ENCODE peak calls at places on chromosomes 6 and 20, in seven cellular contexts. Y is left ventricle myocardium inferior; K is RWPE2; H is K562; S is psoas muscle; E is naive thymus-derived CD4-positive, alpha-beta T cell; B is H7. Q is an unnamed sample. For H3K27me3, the result is how much of the 10 kb centered on the place peaks cover.

GRCh38 chr20:3753098-3753497 is 14.5 kb downstream of the ADISSP start:
- DNase-seq in Y (no peak), K (no peak), H (peak), S (no peak), E (peak), B (peak), Q (peak)

GRCh38 chr6:127520061-127520460 is 926 bp upstream of the MTCL3 start:
- DNase-seq in Y (no peak), K (no peak), H (no peak), S (no peak), E (no peak), B (no peak), Q (peak)

GRCh38 chr6:37693546-37694250 is 4.0 kb downstream of the MDGA1 start:
- DNase-seq in Y (no peak), K (no peak), H (no peak), S (no peak), E (no peak), B (no peak), Q (no peak)

GRCh38 chr20:381581-382290 is 1.2 kb downstream of the TRIB3 start:
- DNase-seq in Y (peak), K (peak), H (peak), S (peak), E (peak), B (peak), Q (peak)

GRCh38 chr6:53813801-53814200 is 19.0 kb downstream of the LRRC1 start:
- DNase-seq in Y (no peak), K (no peak), H (no peak), S (no peak), E (no peak), B (no peak), Q (no peak)

GRCh38 chr6:31898200-31899011 is 908 bp upstream of the EHMT2 start:
- DNase-seq in Y (no peak), K (no peak), H (no peak), S (no peak), E (peak), B (peak), Q (peak)

GRCh38 chr6:5761370-5761769 is 245.4 kb downstream of the NRN1 start:
- DNase-seq in Y (no peak), K (no peak), H (no peak), S (no peak), E (no peak), B (no peak), Q (no peak)

GRCh38 chr6:3088446-3088845 is 20.2 kb downstream of the RIPK1 start:
- DNase-seq in Y (no peak), K (no peak), H (no peak), S (peak), E (no peak), B (no peak), Q (no peak)

GRCh38 chr6:121633309-121633708 is 197.9 kb downstream of the GJA1 start:
- DNase-seq in Y (no peak), K (no peak), H (no peak), S (no peak), E (no peak), B (no peak), Q (no peak)

GRCh38 chr20:47607208-47607613 is 105.5 kb downstream of the NCOA3 start:
- DNase-seq in Y (no peak), K (no peak), H (peak), S (no peak), E (no peak), B (no peak), Q (no peak)

GRCh38 chr6:52132326-52132725 is 44.9 kb upstream of the PKHD1 start:
- DNase-seq in Y (no peak), K (no peak), H (no peak), S (no peak), E (no peak), B (no peak), Q (no peak)

GRCh38 chr6:53616450-53617357 is 48.9 kb downstream of the KLHL31 start:
- DNase-seq in Y (no peak), K (no peak), H (no peak), S (no peak), E (no peak), B (no peak), Q (no peak)

GRCh38 chr6:152295346-152295745 is 341.8 kb downstream of the SYNE1 start:
- DNase-seq in Y (no peak), K (no peak), H (no peak), S (no peak), E (no peak), B (no peak), Q (no peak)

GRCh38 chr6:150334790-150335783 is 33.7 kb upstream of the IYD start:
- DNase-seq in Y (no peak), K (no peak), H (peak), S (no peak), E (no peak), B (peak), Q (peak)

GRCh38 chr6:112877134-112878100 is 530.3 kb downstream of the RFPL4B start:
- DNase-seq in Y (no peak), K (no peak), H (no peak), S (no peak), E (no peak), B (no peak), Q (peak)

GRCh38 chr6:4010035-4010434 is 68.9 kb downstream of the FAM217A start:
- DNase-seq in Y (no peak), K (no peak), H (no peak), S (no peak), E (no peak), B (no peak), Q (no peak)

GRCh38 chr20:4661191-4661590 is 60.5 kb upstream of the PRND start:
- DNase-seq in Y (no peak), K (no peak), H (peak), S (no peak), E (peak), B (no peak), Q (no peak)

GRCh38 chr6:105178110-105178509 is 1.7 kb downstream of the POPDC3 start:
- DNase-seq in Y (no peak), K (no peak), H (no peak), S (no peak), E (no peak), B (no peak), Q (no peak)

GRCh38 chr6:130993292-130993765 is 69.7 kb downstream of the EPB41L2 start:
- DNase-seq in Y (no peak), K (no peak), H (peak), S (peak), E (no peak), B (no peak), Q (no peak)

GRCh38 chr20:2353231-2353630 is 27.5 kb upstream of the TGM6 start:
- DNase-seq in Y (no peak), K (no peak), H (no peak), S (no peak), E (no peak), B (no peak), Q (no peak)

GRCh38 chr6:35248300-35248699 is 11.2 kb upstream of the ZNF76 start:
- DNase-seq in Y (no peak), K (no peak), H (no peak), S (no peak), E (no peak), B (no peak), Q (no peak)

GRCh38 chr6:90973158-90973557 is 386.3 kb upstream of the MAP3K7 start:
- DNase-seq in Y (no peak), K (no peak), H (no peak), S (no peak), E (no peak), B (no peak), Q (no peak)

GRCh38 chr6:168265394-168265793 is 54.2 kb downstream of the DACT2 start:
- DNase-seq in Y (no peak), K (no peak), H (no peak), S (no peak), E (no peak), B (no peak), Q (no peak)

GRCh38 chr6:168261234-168261633 is 58.3 kb downstream of the DACT2 start:
- DNase-seq in Y (no peak), K (no peak), H (no peak), S (no peak), E (no peak), B (no peak), Q (no peak)

GRCh38 chr6:168265827-168266815 is 53.5 kb downstream of the DACT2 start:
- DNase-seq in Y (no peak), K (no peak), H (no peak), S (no peak), E (no peak), B (peak), Q (no peak)

GRCh38 chr6:168264593-168265335 is 54.8 kb downstream of the DACT2 start:
- DNase-seq in Y (no peak), K (no peak), H (no peak), S (no peak), E (no peak), B (no peak), Q (peak)

DNA sequence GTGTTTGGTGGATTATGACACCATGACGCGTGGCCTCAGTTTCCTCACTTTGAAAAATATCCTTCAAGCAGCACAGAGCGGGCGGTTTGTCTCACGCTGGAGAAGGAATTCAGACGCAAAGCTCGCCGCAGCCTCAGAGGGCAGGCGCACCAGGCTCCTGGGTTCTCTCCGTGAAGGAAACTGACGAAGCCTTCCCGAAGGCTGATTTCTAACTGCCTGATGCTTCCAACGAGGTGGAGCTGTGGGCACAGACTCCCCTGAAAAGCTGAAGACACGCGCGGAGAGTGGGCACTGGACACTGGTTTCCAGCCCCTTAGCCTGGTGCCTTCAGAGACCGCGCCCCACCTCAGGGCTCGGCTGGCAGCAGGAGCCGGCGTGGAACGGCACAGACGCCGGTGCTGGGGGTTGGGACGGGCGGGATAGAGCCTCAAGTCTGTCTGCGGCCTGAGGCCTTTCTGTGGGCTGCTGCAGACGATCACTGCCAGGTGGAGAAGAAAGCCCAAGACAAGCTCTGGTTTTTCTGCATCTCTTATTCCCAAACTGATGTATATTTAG is 56.1 kb downstream of the DACT2 start:
- DNase-seq in Y (no peak), K (no peak), H (no peak), S (no peak), E (no peak), B (no peak), Q (no peak)
- H3K27me3 ChIP-seq in Y (half or more), K (under half), H (half or more), S (under half), E (under half), B (under half), Q (under half)

DNA sequence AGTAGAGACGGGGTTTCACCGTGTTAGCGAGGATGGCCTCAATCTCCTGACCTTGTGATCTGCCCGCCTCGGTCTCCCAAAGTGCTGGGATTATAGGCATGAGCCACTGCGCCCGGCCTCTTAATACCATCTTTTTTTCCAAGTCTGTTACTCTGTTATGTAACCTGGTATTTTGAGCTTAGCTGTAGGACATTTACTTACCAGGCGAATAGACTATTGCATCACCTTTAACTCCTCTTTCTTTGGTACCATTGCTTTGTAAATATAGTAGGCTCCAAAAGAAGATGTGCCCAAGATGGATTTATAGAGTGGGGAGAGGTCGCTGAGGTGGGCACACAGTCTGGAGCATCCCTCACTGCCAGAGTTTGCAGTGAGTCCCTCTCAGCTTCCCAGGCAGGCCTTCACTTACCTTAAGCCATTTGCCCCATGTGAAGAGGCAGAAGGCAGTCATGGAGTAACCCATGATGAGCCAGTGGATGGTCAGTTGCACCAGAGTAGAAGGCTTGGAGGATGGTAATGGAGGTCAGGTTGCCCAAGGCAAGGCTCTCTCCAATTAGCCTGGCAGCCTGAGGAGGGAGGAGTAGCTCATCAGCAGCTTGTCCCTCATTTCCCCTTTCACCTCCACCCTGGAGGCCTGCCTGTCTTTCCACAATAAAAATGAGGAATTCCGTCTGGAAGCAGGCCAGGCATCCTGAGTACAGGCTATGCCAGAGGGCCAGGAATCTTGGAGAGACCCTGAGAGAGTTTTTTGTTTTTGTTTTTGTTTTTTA is 9.6 kb downstream of the TIAM2 start:
- DNase-seq in Y (no peak), K (no peak), H (no peak), S (no peak), E (no peak), B (no peak), Q (no peak)
- H3K27me3 ChIP-seq in Y (under half), K (under half), H (half or more), S (under half), E (under half), B (under half), Q (under half)

GRCh38 chr6:10276106-10276505 is 138.8 kb downstream of the TFAP2A start:
- DNase-seq in Y (no peak), K (no peak), H (no peak), S (no peak), E (no peak), B (no peak), Q (no peak)

GRCh38 chr6:10276888-10277287 is 138.0 kb downstream of the TFAP2A start:
- DNase-seq in Y (no peak), K (no peak), H (no peak), S (no peak), E (no peak), B (no peak), Q (no peak)

GRCh38 chr6:10278786-10279185 is 136.1 kb downstream of the TFAP2A start:
- DNase-seq in Y (no peak), K (no peak), H (no peak), S (no peak), E (no peak), B (no peak), Q (no peak)
- H3K27me3 ChIP-seq in Y (under half), K (under half), H (under half), S (under half), E (under half), B (under half), Q (under half)

GRCh38 chr6:158611600-158612041 is 32.9 kb downstream of the DYNLT1 start:
- DNase-seq in Y (no peak), K (no peak), H (no peak), S (no peak), E (no peak), B (peak), Q (peak)
- H3K27me3 ChIP-seq in Y (under half), K (under half), H (under half), S (under half), E (under half), B (under half), Q (under half)

DNA sequence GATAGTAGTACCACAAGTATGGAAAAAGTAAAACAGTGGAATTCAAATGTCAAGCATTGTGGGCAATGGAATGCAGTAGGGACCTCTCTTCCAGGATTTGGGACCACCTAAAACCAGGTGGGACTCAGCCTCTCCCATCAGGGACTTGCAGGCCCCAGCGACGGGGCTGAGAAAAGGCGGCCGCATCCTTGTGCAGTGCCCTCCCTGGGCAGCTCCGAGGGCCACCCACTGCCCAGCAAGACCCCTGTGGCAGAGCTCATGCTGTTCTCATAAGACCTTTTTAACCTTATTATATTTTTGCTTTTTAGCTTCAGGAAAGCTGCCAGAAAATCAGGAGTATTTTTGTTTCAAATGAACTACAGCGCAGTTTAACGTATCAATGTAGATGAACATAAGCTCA is 142.6 kb upstream of the RPS6KA2 start:
- DNase-seq in Y (no peak), K (no peak), H (no peak), S (no peak), E (no peak), B (no peak), Q (no peak)
- H3K27me3 ChIP-seq in Y (under half), K (under half), H (half or more), S (under half), E (under half), B (under half), Q (under half)

Q was measured in cardiac muscle cell.